ENCODE peak calls at places on chromosomes 13 and 19, in eight cellular contexts. B is CD8-positive, alpha-beta T cell; F is fibroblast of mammary gland; I is tibial artery; H is lower leg skin; W is SK-N-SH; Q is psoas muscle; Y is brain microvascular endothelial cell. M is an unnamed sample.

GRCh38 chr13:30743319-30744055 is 8.1 kb downstream of the ALOX5AP start:
- DNase-seq in W (no peak), H (peak; percentile 59), Q (no peak), F (peak; percentile 99), I (peak; percentile 82), B (no peak), Y (peak; percentile 99), M (peak; percentile 99)

GRCh38 chr19:35766571-35767104 is 8.7 kb downstream of the PROSER3 start:
- DNase-seq in F (no peak), B (no peak), I (no peak), Q (peak; percentile 11), Y (no peak), H (no peak), W (no peak), M (no peak)

GRCh38 chr19:19120308-19121156 is 17.7 kb downstream of the TMEM161A start:
- DNase-seq in H (no peak), I (no peak), Q (peak; percentile 48), Y (peak; percentile 78), W (peak; percentile 81), F (peak; percentile 71), B (no peak), M (peak; percentile 84)

GRCh38 chr13:40096357-40096911 is 441.0 kb downstream of the COG6 start:
- DNase-seq in Q (no peak), I (no peak), H (no peak), Y (no peak), B (peak; percentile 13), W (no peak), F (no peak), M (no peak)

GRCh38 chr19:18996796-18997394 is 36.4 kb downstream of the SUGP2 start:
- DNase-seq in Y (no peak), I (no peak), F (no peak), W (no peak), Q (no peak), B (no peak), H (no peak), M (no peak)

GRCh38 chr13:29479716-29480492 is 115.6 kb downstream of the SLC7A1 start:
- DNase-seq in W (no peak), Q (no peak), B (no peak), I (no peak), F (no peak), Y (no peak), H (no peak), M (no peak)

GRCh38 chr13:109707044-109707794 is 79.2 kb downstream of the IRS2 start:
- DNase-seq in Q (no peak), W (no peak), F (no peak), Y (no peak), B (no peak), H (no peak), I (no peak), M (no peak)

GRCh38 chr19:16620018-16620417 is 8.0 kb downstream of the MED26 start:
- DNase-seq in B (no peak), F (no peak), Y (no peak), Q (peak; percentile 40), I (no peak), W (no peak), H (no peak), M (no peak)

GRCh38 chr19:57771417-57771816 is 1.9 kb downstream of the ZNF586 start:
- DNase-seq in Y (no peak), F (no peak), H (no peak), B (no peak), W (no peak), I (no peak), Q (no peak), M (no peak)

GRCh38 chr13:107574517-107575215 is 640.7 kb downstream of the LIG4 start:
- DNase-seq in B (no peak), F (no peak), H (no peak), W (no peak), Q (no peak), I (no peak), Y (no peak), M (no peak)

GRCh38 chr19:44282846-44283245 is 22.0 kb downstream of the ZNF235 start:
- DNase-seq in H (no peak), W (no peak), Y (no peak), Q (no peak), I (no peak), B (no peak), F (peak; percentile 32), M (no peak)

GRCh38 chr13:50159613-50160012 is 144.4 kb downstream of the KCNRG start:
- DNase-seq in W (no peak), Y (no peak), B (no peak), H (no peak), Q (no peak), F (no peak), I (no peak), M (no peak)

GRCh38 chr13:32001392-32001768 is 30.2 kb upstream of the FRY start:
- DNase-seq in Y (peak; percentile 35), F (peak; percentile 58), B (no peak), H (no peak), Q (no peak), W (peak; percentile 60), I (no peak), M (peak; percentile 41)

GRCh38 chr13:83883061-83883523 is 818 bp upstream of the SLITRK1 start:
- DNase-seq in Y (no peak), W (no peak), I (no peak), Q (no peak), F (no peak), B (no peak), H (no peak), M (no peak)

GRCh38 chr13:98890186-98890585 is 87.7 kb downstream of the DOCK9 start:
- DNase-seq in Q (peak; percentile 31), W (no peak), B (no peak), F (peak; percentile 99), Y (peak; percentile 18), I (no peak), H (peak; percentile 73), M (peak; percentile 82)

GRCh38 chr19:31413353-31413752 is 64.1 kb upstream of the TSHZ3 start:
- DNase-seq in B (no peak), Y (no peak), Q (no peak), H (no peak), F (no peak), I (no peak), W (no peak), M (no peak)

GRCh38 chr13:110280231-110280813 is 26.6 kb downstream of the COL4A1 start:
- DNase-seq in B (no peak), F (no peak), Q (no peak), Y (peak; percentile 71), I (no peak), W (no peak), H (no peak), M (no peak)

GRCh38 chr19:56367829-56368711 is 25.3 kb downstream of the ZNF582 start:
- DNase-seq in Q (peak; percentile 94), H (peak; percentile 81), W (peak; percentile 92), B (peak; percentile 68), I (peak; percentile 94), Y (peak; percentile 97), F (peak; percentile 95), M (peak; percentile 97)

GRCh38 chr13:23959231-23959862 is 62.0 kb upstream of the C1QTNF9B start:
- DNase-seq in I (no peak), H (no peak), Y (no peak), W (no peak), F (peak; percentile 28), B (no peak), Q (no peak), M (peak; percentile 46)

GRCh38 chr13:40094056-40094455 is 438.6 kb downstream of the COG6 start:
- DNase-seq in Q (no peak), Y (no peak), I (no peak), B (no peak), H (no peak), W (no peak), F (no peak), M (no peak)

GRCh38 chr19:18869231-18869575 is 26.8 kb downstream of the CERS1 start:
- DNase-seq in W (no peak), H (no peak), F (no peak), B (no peak), Y (no peak), I (no peak), Q (peak; percentile 18), M (no peak)

GRCh38 chr13:41427700-41428099 is 29.6 kb upstream of the RGCC start:
- DNase-seq in W (peak; percentile 19), Y (no peak), H (no peak), I (no peak), F (no peak), B (no peak), Q (no peak), M (no peak)
- H3K4me3 ChIP-seq in W (peak overlapping the region; percentile 48), Y (peak overlapping the region; percentile 39), H (no peak overlapping the region), I (no peak overlapping the region), F (peak overlapping the region; percentile 10), B (peak overlapping the region; percentile 26), Q (peak overlapping the region; percentile 39), M (peak overlapping the region; percentile 27)

GRCh38 chr19:10420444-10421239 is at the start of gene PDE4A:
- DNase-seq in Y (no peak), Q (no peak), I (no peak), B (no peak), F (no peak), H (no peak), W (peak; percentile 73), M (no peak)
- TF ChIP-seq CTCF in Y (peak; percentile 64), Q (peak; percentile 21), I (no peak), B (peak; percentile 70), F (no peak), H (no peak), W (peak; percentile 63), M (peak; percentile 53)

GRCh38 chr19:10316229-10317044 is 622 bp upstream of the FDX2 start:
- DNase-seq in B (no peak), W (peak; percentile 88), H (no peak), Y (no peak), I (no peak), Q (no peak), F (no peak), M (no peak)
- H3K4me3 ChIP-seq in B (peak overlapping the region; percentile 94), W (peak overlapping the region; percentile 73), H (no peak overlapping the region), Y (peak overlapping the region; percentile 83), I (peak overlapping the region; percentile 71), Q (peak overlapping the region; percentile 98), F (no peak overlapping the region), M (peak overlapping the region; percentile 82)

DNA sequence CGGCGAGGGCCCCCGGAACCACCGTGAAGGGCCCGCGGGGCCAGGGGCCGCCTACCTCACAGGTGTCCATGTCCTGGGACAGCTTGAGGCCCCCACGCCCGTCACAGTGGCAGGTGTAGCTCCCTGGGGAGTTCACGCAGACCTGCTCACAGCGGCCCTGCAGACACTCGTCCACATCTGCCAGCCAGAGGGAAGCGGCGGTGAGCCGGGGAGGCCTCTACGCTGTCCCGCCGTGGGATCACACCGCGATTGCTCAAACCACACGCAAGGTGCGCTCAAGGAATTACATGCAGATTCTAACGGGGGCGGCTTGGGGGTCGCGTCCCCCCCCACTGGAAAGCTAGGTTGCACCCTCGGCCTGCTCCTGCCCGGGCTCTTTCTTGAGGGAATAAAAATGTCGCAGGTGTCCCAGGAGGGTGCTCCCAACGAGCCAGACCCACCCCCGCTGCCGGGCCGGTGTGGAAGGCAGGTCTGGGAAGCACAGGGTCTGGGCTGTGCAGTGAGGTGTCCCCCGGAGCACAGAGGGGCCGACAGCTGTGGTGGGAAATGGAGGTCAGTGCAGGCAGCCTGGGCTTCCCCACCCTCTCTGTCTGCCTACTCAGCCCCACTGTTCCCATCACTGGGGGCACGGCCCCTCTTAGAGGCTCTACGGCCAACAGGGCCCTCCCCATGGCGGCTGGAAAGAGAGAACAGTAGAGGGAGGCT is 29.2 kb downstream of the GAS6 start:
- DNase-seq in B (no peak), H (no peak), I (no peak), Y (no peak), Q (peak; percentile 11), F (no peak), W (no peak), M (no peak)
- TF ChIP-seq CTCF in B (no peak), H (no peak), I (no peak), Y (no peak), Q (no peak), F (no peak), W (no peak), M (no peak)